ENCODE peak calls at places on chromosome 10, in nine cellular contexts. L, I, M, P, U, O, C, E and Q are unnamed samples.

GRCh38 chr10:32985781-32986350 is 27.8 kb upstream of the ITGB1 start:
- DNase-seq in L (no peak), I (peak; percentile 22), M (no peak), P (no peak), U (peak; percentile 94), O (no peak), C (peak; percentile 91), E (no peak), Q (no peak)

GRCh38 chr10:74913321-74913980 is 87.1 kb downstream of the KAT6B start:
- DNase-seq in L (no peak), I (no peak), M (no peak), P (no peak), U (no peak), O (no peak), C (no peak), E (no peak), Q (no peak)

GRCh38 chr10:123597676-123598075 is 68.5 kb upstream of the GPR26 start:
- DNase-seq in L (no peak), I (no peak), M (no peak), P (no peak), U (no peak), O (no peak), C (no peak), E (no peak), Q (no peak)

GRCh38 chr10:47318706-47319105 is 3.5 kb upstream of the GDF2 start:
- DNase-seq in L (no peak), I (no peak), M (peak; percentile 69), P (no peak), U (no peak), O (peak; percentile 28), C (no peak), E (no peak), Q (no peak)

GRCh38 chr10:1776127-1776662 is 38.9 kb upstream of the ADARB2 start:
- DNase-seq in L (no peak), I (no peak), M (no peak), P (no peak), U (no peak), O (no peak), C (no peak), E (no peak), Q (no peak)

GRCh38 chr10:4429538-4429937 is 396.5 kb upstream of the AKR1E2 start:
- DNase-seq in L (no peak), I (no peak), M (no peak), P (no peak), U (no peak), O (no peak), C (no peak), E (no peak), Q (no peak)

GRCh38 chr10:15146366-15146765 is 22.1 kb downstream of the NMT2 start:
- DNase-seq in L (no peak), I (no peak), M (peak; percentile 66), P (no peak), U (no peak), O (no peak), C (no peak), E (no peak), Q (no peak)

GRCh38 chr10:78977761-78978305 is 90.9 kb upstream of the ZMIZ1 start:
- DNase-seq in L (no peak), I (peak; percentile 67), M (no peak), P (peak; percentile 43), U (peak; percentile 92), O (peak; percentile 62), C (peak; percentile 79), E (peak; percentile 73), Q (no peak)

GRCh38 chr10:31186225-31187010 is 132.6 kb upstream of the ZEB1 start:
- DNase-seq in L (no peak), I (no peak), M (peak; percentile 78), P (no peak), U (peak; percentile 4), O (no peak), C (peak; percentile 20), E (no peak), Q (peak; percentile 32)

GRCh38 chr10:42875792-42876191 is 93.2 kb downstream of the BMS1 start:
- DNase-seq in L (no peak), I (peak; percentile 12), M (peak; percentile 55), P (no peak), U (peak; percentile 59), O (no peak), C (no peak), E (no peak), Q (no peak)

GRCh38 chr10:49242604-49243003 is 54.4 kb upstream of the TMEM273 start:
- DNase-seq in L (no peak), I (no peak), M (no peak), P (no peak), U (no peak), O (no peak), C (no peak), E (no peak), Q (no peak)

GRCh38 chr10:99304857-99305220 is 24.3 kb upstream of the CNNM1 start:
- DNase-seq in L (no peak), I (no peak), M (no peak), P (no peak), U (no peak), O (no peak), C (no peak), E (no peak), Q (no peak)

GRCh38 chr10:97102441-97102840 is 83.3 kb downstream of the SLIT1 start:
- DNase-seq in L (no peak), I (no peak), M (no peak), P (no peak), U (no peak), O (no peak), C (no peak), E (no peak), Q (no peak)

GRCh38 chr10:133457100-133457841 is 3.5 kb downstream of the SCART1 start:
- DNase-seq in L (peak; percentile 43), I (no peak), M (no peak), P (no peak), U (no peak), O (no peak), C (no peak), E (no peak), Q (no peak)
- H3K9me3 ChIP-seq in L (peaks cover 7% of the 10 kb centered on the region), I (no peaks in the 10 kb centered on the region), M (peaks cover 3% of the 10 kb centered on the region), P (no peaks in the 10 kb centered on the region), U (no peaks in the 10 kb centered on the region), O (no peaks in the 10 kb centered on the region), C (peaks cover 5% of the 10 kb centered on the region), E (no peaks in the 10 kb centered on the region), Q (no peaks in the 10 kb centered on the region)

DNA sequence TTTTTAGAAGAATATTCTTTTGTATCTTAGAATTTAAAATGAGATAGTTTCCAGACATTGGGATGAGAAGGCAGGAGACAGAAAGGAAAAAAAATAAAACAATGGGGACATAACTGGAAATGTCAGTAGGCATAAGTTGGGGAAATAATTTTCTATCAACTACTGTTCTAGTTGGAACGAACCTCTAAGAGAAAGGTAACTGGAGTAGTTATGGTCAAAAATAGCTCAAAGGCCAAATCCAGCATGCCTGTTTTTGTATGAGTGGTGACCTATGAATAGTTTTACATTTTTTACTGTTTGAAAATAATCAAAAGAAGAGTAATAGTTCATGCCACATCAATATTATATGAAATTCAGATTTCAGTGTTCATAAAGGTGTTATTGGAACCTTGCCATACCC is 252.2 kb upstream of the CSTF2T start:
- DNase-seq in L (no peak), I (no peak), M (no peak), P (no peak), U (no peak), O (no peak), C (no peak), E (no peak), Q (no peak)
- H3K27ac ChIP-seq in L (peak overlapping the region; percentile 45), I (no peak overlapping the region), M (no peak overlapping the region), P (no peak overlapping the region), U (no peak overlapping the region), O (no peak overlapping the region), C (no peak overlapping the region), E (peak overlapping the region; percentile 35), Q (no peak overlapping the region)

DNA sequence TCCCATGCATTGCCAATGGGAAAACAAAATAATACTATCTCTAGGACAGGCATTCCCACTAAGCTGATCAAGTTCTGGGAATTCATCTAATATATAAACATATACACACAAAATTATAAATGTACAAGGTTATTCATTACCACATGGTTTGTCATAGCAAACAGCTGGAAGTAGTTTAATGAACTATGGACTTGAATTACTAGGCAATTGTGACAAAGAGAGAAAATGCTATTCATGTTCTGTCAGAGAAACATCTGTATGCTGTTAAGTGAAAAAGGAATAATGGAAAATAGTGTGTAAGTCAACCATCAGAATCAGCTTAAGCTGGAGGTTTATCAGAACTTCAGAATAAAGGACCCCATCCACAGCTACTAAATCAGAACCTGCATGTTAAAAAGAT is 2.8 kb downstream of the ZNF248 start:
- DNase-seq in L (no peak), I (no peak), M (no peak), P (no peak), U (peak; percentile 63), O (no peak), C (no peak), E (no peak), Q (no peak)
- H3K9me3 ChIP-seq in L (no peaks in the 10 kb centered on the region), I (no peaks in the 10 kb centered on the region), M (peaks cover 13% of the 10 kb centered on the region), P (no peaks in the 10 kb centered on the region), U (no peaks in the 10 kb centered on the region), O (no peaks in the 10 kb centered on the region), C (no peaks in the 10 kb centered on the region), E (no peaks in the 10 kb centered on the region), Q (no peaks in the 10 kb centered on the region)

GRCh38 chr10:70458329-70459060 is 17.0 kb upstream of the NODAL start:
- DNase-seq in L (peak; percentile 74), I (peak; percentile 78), M (peak; percentile 86), P (peak; percentile 68), U (peak; percentile 96), O (no peak), C (peak; percentile 68), E (peak; percentile 31), Q (peak; percentile 60)
- H3K27ac ChIP-seq in L (peak overlapping the region; percentile 35), I (peak overlapping the region; percentile 69), M (no peak overlapping the region), P (no peak overlapping the region), U (no peak overlapping the region), O (no peak overlapping the region), C (no peak overlapping the region), E (peak overlapping the region; percentile 84), Q (peak overlapping the region; percentile 25)

DNA sequence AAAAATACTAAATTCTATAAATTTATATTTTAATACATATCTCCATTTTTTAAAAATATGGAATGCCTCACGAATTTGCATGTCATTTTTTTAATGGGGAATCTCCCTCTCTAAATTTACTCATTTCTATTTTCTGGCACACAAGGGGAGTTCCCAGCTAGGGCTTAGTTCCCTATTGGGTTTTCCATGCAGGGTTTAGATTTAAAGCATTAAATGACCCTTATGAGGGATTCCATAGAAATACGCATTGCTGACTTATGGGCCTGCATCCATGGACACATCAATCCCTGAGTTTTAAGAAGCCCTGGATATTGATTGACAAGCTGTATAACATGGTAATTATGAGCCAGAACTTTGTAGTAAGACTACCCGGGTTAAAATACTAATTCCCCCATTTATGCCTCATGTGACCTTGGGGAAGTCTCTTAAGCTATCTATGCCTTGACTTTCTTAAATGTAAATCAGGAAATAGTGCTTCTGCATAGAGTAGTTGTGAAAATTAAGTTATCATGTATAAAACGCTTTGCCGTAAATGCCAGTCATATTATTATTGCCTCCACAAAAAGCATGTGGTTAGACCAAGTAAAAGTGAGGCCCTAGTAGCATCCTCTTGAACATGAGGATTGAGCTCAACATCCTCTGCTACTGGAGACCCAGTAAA is 78.8 kb upstream of the ANKRD1 start:
- DNase-seq in L (no peak), I (no peak), M (no peak), P (no peak), U (no peak), O (no peak), C (no peak), E (no peak), Q (no peak)
- H3K9me3 ChIP-seq in L (no peaks in the 10 kb centered on the region), I (no peaks in the 10 kb centered on the region), M (no peaks in the 10 kb centered on the region), P (no peaks in the 10 kb centered on the region), U (no peaks in the 10 kb centered on the region), O (no peaks in the 10 kb centered on the region), C (peaks cover 2% of the 10 kb centered on the region), E (no peaks in the 10 kb centered on the region), Q (no peaks in the 10 kb centered on the region)